ENCODE peak calls at places on chromosome 3, in five cellular contexts. X is stomach, N is esophagus muscularis mucosa, I is ovary, D is A549. C is an unnamed sample.

GRCh38 chr3:190495796-190496195 is 18.1 kb upstream of the IL1RAP start:
- DNase-seq in X (no peak), N (no peak), I (no peak), D (no peak), C (no peak)

GRCh38 chr3:131636266-131636775 is 133.6 kb upstream of the MRPL3 start:
- DNase-seq in X (no peak), N (no peak), I (no peak), D (no peak), C (no peak)

GRCh38 chr3:13148126-13148525 is 74.9 kb upstream of the IQSEC1 start:
- DNase-seq in X (no peak), N (no peak), I (no peak), D (no peak), C (peak; percentile 69)

GRCh38 chr3:77052733-77053680 is 13.1 kb downstream of the ROBO2 start:
- DNase-seq in X (no peak), N (no peak), I (no peak), D (no peak), C (no peak)

GRCh38 chr3:64648927-64649906 is 38.6 kb downstream of the ADAMTS9 start:
- DNase-seq in X (no peak), N (no peak), I (no peak), D (no peak), C (no peak)

GRCh38 chr3:58565621-58566397 is 11.4 kb downstream of the FAM107A start:
- DNase-seq in X (no peak), N (peak; percentile 88), I (no peak), D (no peak), C (peak; percentile 61)

GRCh38 chr3:14767706-14768105 is 51.1 kb upstream of the FGD5 start:
- DNase-seq in X (no peak), N (peak; percentile 84), I (no peak), D (no peak), C (no peak)

GRCh38 chr3:190458040-190458439 is 8.3 kb upstream of the TMEM207 start:
- DNase-seq in X (no peak), N (no peak), I (no peak), D (peak; percentile 26), C (no peak)

GRCh38 chr3:43405888-43406636 is 119.7 kb downstream of the SNRK start:
- DNase-seq in X (no peak), N (no peak), I (no peak), D (no peak), C (no peak)

GRCh38 chr3:124108446-124108845 is 116.5 kb upstream of the ROPN1 start:
- DNase-seq in X (no peak), N (no peak), I (no peak), D (no peak), C (no peak)

DNA sequence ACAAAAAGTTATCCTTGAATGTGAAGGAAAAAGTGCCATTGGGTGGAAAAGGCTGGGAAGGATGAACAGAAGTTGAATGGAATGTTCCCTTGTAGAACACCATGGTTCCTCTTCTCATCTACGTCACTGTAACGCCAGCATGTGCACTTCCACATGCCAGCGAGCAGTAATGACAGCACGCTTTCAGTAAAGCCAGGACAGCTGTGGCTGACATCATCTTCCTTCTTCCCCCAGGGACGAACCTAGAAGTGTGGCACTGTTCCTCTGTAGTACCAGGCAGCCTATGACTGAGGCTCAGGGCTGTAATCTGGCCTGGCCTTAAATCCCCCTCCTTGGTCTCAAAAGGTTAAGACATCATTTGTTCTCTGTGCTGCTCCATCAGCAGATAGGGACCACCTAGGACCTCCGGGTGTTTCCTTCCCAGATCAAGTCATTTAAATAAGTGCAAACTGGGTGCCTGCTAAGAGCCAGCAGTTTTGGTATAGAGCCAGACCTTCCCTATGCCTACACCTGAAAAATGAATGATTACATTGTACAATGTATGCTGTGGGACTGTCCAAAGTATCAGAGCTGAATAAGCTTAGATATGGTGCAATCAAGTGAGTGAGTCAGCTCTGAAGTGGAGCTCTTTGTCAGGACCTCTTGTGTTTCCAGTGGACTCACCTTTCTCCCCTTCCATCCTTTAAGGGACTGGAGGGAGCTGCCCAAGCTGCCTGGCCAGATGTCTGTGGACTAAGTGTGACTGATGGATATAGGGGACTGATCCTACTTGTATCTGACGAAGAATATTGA is 5.6 kb upstream of the SRPRB start:
- DNase-seq in X (no peak), N (no peak), I (no peak), D (peak; percentile 7), C (no peak)
- TF ChIP-seq EP300 in X (no peak), N (no peak), I (no peak), D (no peak), C (no peak)

GRCh38 chr3:129122697-129123055 is 1.1 kb upstream of the RAB43 start:
- DNase-seq in X (peak; percentile 31), N (no peak), I (no peak), D (no peak), C (no peak)
- H3K27ac ChIP-seq in X (peak overlapping the region; percentile 97), N (peak overlapping the region; percentile 88), I (peak overlapping the region; percentile 90), D (no peak overlapping the region), C (peak overlapping the region; percentile 95)

GRCh38 chr3:53799338-53799865 is 46.8 kb downstream of the CHDH start:
- DNase-seq in X (no peak), N (no peak), I (no peak), D (no peak), C (no peak)

GRCh38 chr3:53802256-53802880 is 43.9 kb downstream of the CHDH start:
- DNase-seq in X (no peak), N (no peak), I (no peak), D (no peak), C (no peak)

GRCh38 chr3:53800507-53800906 is 45.7 kb downstream of the CHDH start:
- DNase-seq in X (no peak), N (no peak), I (no peak), D (no peak), C (no peak)

GRCh38 chr3:53800041-53800440 is 46.2 kb downstream of the CHDH start:
- DNase-seq in X (no peak), N (no peak), I (no peak), D (no peak), C (no peak)

DNA sequence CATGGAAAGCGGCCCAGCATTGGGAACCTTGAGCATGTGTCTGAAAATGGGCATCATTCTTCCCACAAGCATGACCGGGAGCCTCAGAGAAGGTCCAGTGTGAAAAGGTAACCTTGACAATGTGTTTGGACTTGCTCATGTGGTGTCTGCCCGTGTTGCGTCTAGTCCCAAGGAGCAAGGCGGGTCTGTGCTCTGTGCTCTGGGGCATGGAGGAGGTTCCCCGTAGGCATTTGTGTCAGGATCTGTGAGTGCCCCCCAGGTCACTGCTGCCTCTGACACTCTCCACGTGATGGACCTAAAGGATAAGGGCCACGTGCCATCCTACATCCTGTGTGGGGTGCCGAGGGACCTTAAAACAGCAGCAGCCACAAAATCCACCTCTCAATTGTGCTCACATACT is 44.9 kb downstream of the CHDH start:
- DNase-seq in X (no peak), N (no peak), I (no peak), D (no peak), C (no peak)
- H3K4me3 ChIP-seq in X (no peak overlapping the region), N (no peak overlapping the region), I (no peak overlapping the region), D (no peak overlapping the region), C (no peak overlapping the region)

DNA sequence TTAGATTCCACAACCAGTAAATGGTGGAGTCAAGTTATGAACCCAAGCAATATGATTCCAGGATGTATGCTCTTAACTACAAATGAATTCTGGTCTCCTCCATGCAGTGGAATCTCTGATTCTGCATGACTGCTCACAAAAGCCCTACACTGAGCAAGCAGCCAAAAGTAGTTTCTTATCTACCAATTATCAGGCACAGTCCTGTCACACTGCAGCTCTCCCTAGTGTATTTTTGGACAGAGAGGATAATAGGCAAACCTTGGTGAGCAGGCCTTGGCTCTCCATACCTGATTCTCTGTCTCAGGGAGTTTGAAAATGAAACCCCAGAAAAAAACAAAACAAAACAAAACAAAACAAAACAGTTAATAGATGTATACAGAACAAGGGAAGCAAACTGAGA is 3.5 kb upstream of the SSR3 start:
- DNase-seq in X (no peak), N (no peak), I (no peak), D (no peak), C (no peak)
- TF ChIP-seq EP300 in X (no peak), N (no peak), I (no peak), D (no peak), C (no peak)

GRCh38 chr3:185746470-185746869 is 78.4 kb downstream of the IGF2BP2 start:
- DNase-seq in X (no peak), N (no peak), I (no peak), D (no peak), C (no peak)
- H3K27ac ChIP-seq in X (no peak overlapping the region), N (no peak overlapping the region), I (no peak overlapping the region), D (no peak overlapping the region), C (no peak overlapping the region)

GRCh38 chr3:174424656-174425055 is 434.5 kb upstream of the NAALADL2 start:
- DNase-seq in X (no peak), N (no peak), I (no peak), D (no peak), C (no peak)
- H3K4me3 ChIP-seq in X (no peak overlapping the region), N (no peak overlapping the region), I (no peak overlapping the region), D (no peak overlapping the region), C (no peak overlapping the region)

GRCh38 chr3:140443073-140443472 is 234.8 kb upstream of the TRIM42 start:
- DNase-seq in X (no peak), N (no peak), I (no peak), D (no peak), C (no peak)
- TF ChIP-seq EP300 in X (no peak), N (no peak), I (no peak), D (no peak), C (no peak)

GRCh38 chr3:186298876-186299275 is 63.2 kb downstream of the DGKG start:
- DNase-seq in X (no peak), N (no peak), I (no peak), D (no peak), C (no peak)
- H3K27ac ChIP-seq in X (no peak overlapping the region), N (no peak overlapping the region), I (no peak overlapping the region), D (no peak overlapping the region), C (no peak overlapping the region)